ENCODE peak calls at places on chromosomes 3 and 15, in six cellular contexts. D is mammary epithelial cell, X is K562, Z is GM12878, T is PC-3, W is fibroblast of lung. M is an unnamed sample.
A peak's percentile ranks its signal among the peaks of the same experiment; 100 is the strongest.

GRCh38 chr15:23869391-23869790 is 182.3 kb upstream of the NDN start:
- DNase-seq in D (no peak), X (peak; percentile 21), Z (no peak), T (peak; percentile 7), W (peak; percentile 12), M (no peak)

GRCh38 chr3:17030438-17030837 is 145.7 kb downstream of the PLCL2 start:
- DNase-seq in D (peak; percentile 11), X (no peak), Z (no peak), T (peak; percentile 39), W (no peak), M (no peak)

GRCh38 chr3:152595975-152596832 is 238.7 kb upstream of the P2RY1 start:
- DNase-seq in D (peak; percentile 18), X (peak; percentile 72), Z (peak; percentile 88), T (no peak), W (peak; percentile 91), M (no peak)

GRCh38 chr15:26235864-26236263 is 372.7 kb upstream of the ATP10A start:
- DNase-seq in D (no peak), X (no peak), Z (no peak), T (no peak), W (no peak), M (no peak)

GRCh38 chr15:29090617-29091466 is 178.8 kb downstream of the NSMCE3 start:
- DNase-seq in D (no peak), X (peak; percentile 78), Z (no peak), T (peak; percentile 41), W (no peak), M (no peak)

GRCh38 chr3:7630925-7631324 is 770.0 kb downstream of the GRM7 start:
- DNase-seq in D (no peak), X (no peak), Z (no peak), T (no peak), W (peak; percentile 89), M (no peak)

GRCh38 chr15:38073278-38073930 is 139.0 kb downstream of the TMCO5A start:
- DNase-seq in D (no peak), X (no peak), Z (no peak), T (peak; percentile 7), W (peak; percentile 35), M (no peak)

GRCh38 chr3:68288050-68288449 is 633.6 kb upstream of the SUCLG2 start:
- DNase-seq in D (no peak), X (no peak), Z (no peak), T (no peak), W (no peak), M (no peak)

GRCh38 chr3:101722394-101723173 is 1.8 kb upstream of the CEP97 start:
- DNase-seq in D (no peak), X (no peak), Z (peak; percentile 78), T (no peak), W (no peak), M (no peak)

GRCh38 chr3:127680146-127680661 is 7.5 kb downstream of the ABTB1 start:
- DNase-seq in D (no peak), X (no peak), Z (no peak), T (no peak), W (no peak), M (no peak)
- H2AFZ ChIP-seq in D (no peak overlapping the region), X (no peak overlapping the region), Z (no peak overlapping the region), T (no peak overlapping the region), W (no peak overlapping the region), M (no peak overlapping the region)

DNA sequence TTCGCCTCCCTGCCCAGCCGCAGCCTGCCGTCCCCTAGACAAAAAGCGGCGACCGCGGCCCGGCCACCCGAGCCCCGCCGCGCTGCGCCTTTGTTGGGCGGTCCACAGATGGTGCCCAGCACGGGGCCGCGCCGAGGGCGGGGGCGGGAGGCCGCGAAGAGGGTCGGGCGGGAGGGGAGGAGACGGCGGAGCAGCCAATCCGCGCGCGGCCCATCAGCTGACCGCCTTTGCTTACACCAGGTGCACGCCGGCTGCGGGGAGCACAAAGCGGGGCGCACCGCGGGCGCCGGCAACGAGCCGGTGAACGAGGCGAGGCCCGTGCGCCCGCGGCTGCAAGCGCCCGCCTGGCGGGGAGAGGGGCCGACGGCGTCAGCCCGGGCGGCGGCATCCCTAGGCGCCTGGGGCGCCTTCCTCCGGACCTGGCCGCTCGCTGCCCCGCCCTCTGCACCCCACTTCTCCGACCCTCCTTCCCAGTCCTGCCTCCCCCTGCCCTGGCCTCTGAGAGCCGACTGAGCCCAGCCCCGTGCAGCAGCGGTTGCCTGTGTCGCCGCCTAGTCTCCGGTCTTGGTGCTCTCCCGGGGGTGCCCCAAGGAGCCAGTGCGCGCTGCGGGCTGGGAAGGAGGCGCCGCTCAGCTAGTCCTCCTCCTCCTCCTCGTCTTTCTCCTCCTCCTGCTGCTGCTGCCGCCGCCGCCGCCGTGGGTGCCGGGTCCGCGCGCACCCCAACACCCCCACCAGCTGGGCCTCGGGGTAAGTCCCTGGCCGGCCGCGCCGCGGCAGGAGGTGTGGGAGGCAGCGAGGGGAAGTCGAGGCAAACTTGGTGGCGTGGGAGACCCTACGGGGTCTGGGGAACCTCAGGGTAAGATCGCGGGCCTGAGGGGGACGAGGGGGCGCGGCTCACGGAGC is at the start of gene LRRN1:
- DNase-seq in D (peak; percentile 9), X (no peak), Z (no peak), T (no peak), W (peak; percentile 66), M (no peak)
- TF ChIP-seq EZH2 in D (no peak), X (no peak), Z (no peak), T (no peak), W (peak; percentile 8), M (no peak)

GRCh38 chr15:65818927-65819562 is 27.0 kb upstream of the DENND4A start:
- DNase-seq in D (no peak), X (peak; percentile 44), Z (peak; percentile 78), T (no peak), W (no peak), M (no peak)
- H2AFZ ChIP-seq in D (no peak overlapping the region), X (peak overlapping the region; percentile 91), Z (no peak overlapping the region), T (no peak overlapping the region), W (no peak overlapping the region), M (no peak overlapping the region)

GRCh38 chr3:168249539-168250414 is 154.1 kb upstream of the GOLIM4 start:
- DNase-seq in D (peak; percentile 74), X (peak; percentile 6), Z (no peak), T (peak; percentile 77), W (peak; percentile 81), M (peak; percentile 55)

GRCh38 chr3:168249048-168249538 is 153.4 kb upstream of the GOLIM4 start:
- DNase-seq in D (peak; percentile 8), X (no peak), Z (no peak), T (peak; percentile 8), W (peak; percentile 29), M (no peak)

GRCh38 chr3:168251371-168251770 is 155.6 kb upstream of the GOLIM4 start:
- DNase-seq in D (no peak), X (no peak), Z (peak; percentile 57), T (no peak), W (no peak), M (no peak)

GRCh38 chr3:168248383-168249047 is 152.8 kb upstream of the GOLIM4 start:
- DNase-seq in D (peak; percentile 20), X (no peak), Z (no peak), T (peak; percentile 65), W (peak; percentile 70), M (peak; percentile 58)

DNA sequence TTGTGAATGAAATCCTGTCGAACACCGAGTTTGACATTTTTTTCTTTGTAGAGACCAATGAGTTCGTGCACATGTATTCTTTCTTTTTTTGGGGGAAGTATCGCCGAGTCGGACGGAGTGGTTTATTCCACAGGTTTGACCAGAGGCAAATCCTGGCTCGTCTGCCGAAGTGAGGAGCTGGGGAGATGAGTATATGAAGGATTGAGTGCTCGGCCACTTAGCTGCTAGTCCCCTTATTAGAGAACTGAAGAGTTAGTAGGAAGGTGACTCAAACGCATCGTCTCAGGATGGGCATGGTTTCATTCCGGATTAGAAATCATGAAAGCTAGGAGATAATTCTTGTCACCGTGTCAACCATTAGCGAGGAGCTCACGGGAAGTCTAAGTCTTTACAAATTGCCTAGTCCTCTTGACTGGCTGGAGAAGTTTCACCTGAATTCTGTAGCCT is 154.7 kb upstream of the GOLIM4 start:
- DNase-seq in D (no peak), X (no peak), Z (no peak), T (no peak), W (peak; percentile 11), M (no peak)
- TF ChIP-seq EZH2 in D (peak; percentile 42), X (no peak), Z (no peak), T (no peak), W (no peak), M (no peak)